ENCODE peak calls at places on chromosomes 3 and 15, in six cellular contexts. W is K562, K is spleen, M is H1, U is tibial artery, G is GM23248. H is an unnamed sample.

GRCh38 chr15:81939604-81940440 is 106.0 kb downstream of the MEX3B start:
- DNase-seq in W (peak; percentile 51), G (peak; percentile 20), M (peak; percentile 15), U (no peak), K (no peak), H (no peak)

GRCh38 chr3:166071-166470 is 30.5 kb upstream of the CHL1 start:
- DNase-seq in U (no peak), W (no peak), K (no peak), G (no peak), M (no peak), H (no peak)

GRCh38 chr3:50972029-50972428 is 297.3 kb downstream of the DOCK3 start:
- DNase-seq in W (no peak), G (no peak), K (no peak), M (no peak), U (no peak), H (no peak)

GRCh38 chr3:66350601-66351000 is 129.8 kb downstream of the SLC25A26 start:
- DNase-seq in U (no peak), G (peak; percentile 36), K (no peak), W (no peak), M (no peak), H (no peak)

GRCh38 chr15:90400759-90401314 is 12.8 kb downstream of the IQGAP1 start:
- DNase-seq in U (peak; percentile 83), G (peak; percentile 99), W (peak; percentile 72), M (no peak), K (no peak), H (peak; percentile 87)

GRCh38 chr15:58243083-58243482 is 104.9 kb downstream of the AQP9 start:
- DNase-seq in M (no peak), G (no peak), K (no peak), U (no peak), W (no peak), H (no peak)

GRCh38 chr3:72273615-72274014 is 488.7 kb upstream of the PROK2 start:
- DNase-seq in K (no peak), W (no peak), M (peak; percentile 27), G (peak; percentile 58), U (no peak), H (no peak)

GRCh38 chr15:31303434-31304073 is 23.1 kb upstream of the KLF13 start:
- DNase-seq in W (peak; percentile 72), M (no peak), U (peak; percentile 70), K (peak; percentile 77), G (peak; percentile 42), H (peak; percentile 72)

GRCh38 chr3:126512026-126512425 is 5.5 kb downstream of the UROC1 start:
- DNase-seq in M (no peak), G (no peak), K (peak; percentile 53), U (no peak), W (no peak), H (peak; percentile 21)

GRCh38 chr3:43190682-43191081 is 84.8 kb upstream of the POMGNT2 start:
- DNase-seq in K (no peak), U (no peak), M (no peak), W (no peak), G (peak; percentile 75), H (no peak)

GRCh38 chr15:86103825-86104224 is 24.2 kb downstream of the AGBL1 start:
- DNase-seq in W (no peak), G (no peak), U (no peak), M (no peak), K (peak; percentile 55), H (no peak)
- H3K4me1 ChIP-seq in W (no peaks in the 10 kb centered on the region), G (no peaks in the 10 kb centered on the region), U (no peaks in the 10 kb centered on the region), M (no peaks in the 10 kb centered on the region), K (no peaks in the 10 kb centered on the region), H (no peaks in the 10 kb centered on the region)

GRCh38 chr3:141367038-141367730 is 1.1 kb upstream of the ZBTB38 start:
- DNase-seq in M (no peak), W (no peak), K (no peak), G (peak; percentile 99), U (peak; percentile 70), H (peak; percentile 77)
- H3K4me1 ChIP-seq in M (peaks cover 10% of the 10 kb centered on the region), W (peaks cover 25% of the 10 kb centered on the region), K (peaks cover 17% of the 10 kb centered on the region), G (peaks cover 47% of the 10 kb centered on the region), U (peaks cover 60% of the 10 kb centered on the region), H (peaks cover 46% of the 10 kb centered on the region)

GRCh38 chr3:14414841-14415464 is 12.5 kb downstream of the SLC6A6 start:
- DNase-seq in G (peak; percentile 17), U (no peak), K (no peak), W (no peak), M (no peak), H (no peak)

GRCh38 chr3:14412831-14413380 is 10.5 kb downstream of the SLC6A6 start:
- DNase-seq in W (no peak), U (no peak), G (no peak), M (no peak), K (no peak), H (no peak)

GRCh38 chr3:14416453-14416852 is 14.0 kb downstream of the SLC6A6 start:
- DNase-seq in M (no peak), U (no peak), K (no peak), G (no peak), W (no peak), H (no peak)

GRCh38 chr3:14413381-14414071 is 11.1 kb downstream of the SLC6A6 start:
- DNase-seq in W (no peak), U (no peak), K (no peak), M (peak; percentile 61), G (peak; percentile 84), H (no peak)

GRCh38 chr3:14415501-14415900 is 13.1 kb downstream of the SLC6A6 start:
- DNase-seq in W (no peak), U (no peak), K (no peak), M (no peak), G (peak; percentile 62), H (no peak)
- H3K4me1 ChIP-seq in W (peaks cover 31% of the 10 kb centered on the region), U (peaks cover 21% of the 10 kb centered on the region), K (peaks cover 76% of the 10 kb centered on the region), M (peaks cover 33% of the 10 kb centered on the region), G (peaks cover 21% of the 10 kb centered on the region), H (peaks cover 11% of the 10 kb centered on the region)

GRCh38 chr3:58041826-58042324 is 33.7 kb downstream of the FLNB start:
- DNase-seq in W (no peak), M (no peak), K (no peak), U (no peak), G (peak; percentile 63), H (no peak)

GRCh38 chr3:58044656-58045055 is 36.4 kb downstream of the FLNB start:
- DNase-seq in W (no peak), G (peak; percentile 88), K (no peak), U (no peak), M (no peak), H (no peak)

GRCh38 chr3:58043933-58044332 is 35.7 kb downstream of the FLNB start:
- DNase-seq in W (no peak), M (no peak), K (no peak), G (peak; percentile 45), U (no peak), H (no peak)

GRCh38 chr3:58041182-58041825 is 33.1 kb downstream of the FLNB start:
- DNase-seq in W (no peak), U (no peak), K (no peak), G (no peak), M (peak; percentile 47), H (peak; percentile 65)

DNA sequence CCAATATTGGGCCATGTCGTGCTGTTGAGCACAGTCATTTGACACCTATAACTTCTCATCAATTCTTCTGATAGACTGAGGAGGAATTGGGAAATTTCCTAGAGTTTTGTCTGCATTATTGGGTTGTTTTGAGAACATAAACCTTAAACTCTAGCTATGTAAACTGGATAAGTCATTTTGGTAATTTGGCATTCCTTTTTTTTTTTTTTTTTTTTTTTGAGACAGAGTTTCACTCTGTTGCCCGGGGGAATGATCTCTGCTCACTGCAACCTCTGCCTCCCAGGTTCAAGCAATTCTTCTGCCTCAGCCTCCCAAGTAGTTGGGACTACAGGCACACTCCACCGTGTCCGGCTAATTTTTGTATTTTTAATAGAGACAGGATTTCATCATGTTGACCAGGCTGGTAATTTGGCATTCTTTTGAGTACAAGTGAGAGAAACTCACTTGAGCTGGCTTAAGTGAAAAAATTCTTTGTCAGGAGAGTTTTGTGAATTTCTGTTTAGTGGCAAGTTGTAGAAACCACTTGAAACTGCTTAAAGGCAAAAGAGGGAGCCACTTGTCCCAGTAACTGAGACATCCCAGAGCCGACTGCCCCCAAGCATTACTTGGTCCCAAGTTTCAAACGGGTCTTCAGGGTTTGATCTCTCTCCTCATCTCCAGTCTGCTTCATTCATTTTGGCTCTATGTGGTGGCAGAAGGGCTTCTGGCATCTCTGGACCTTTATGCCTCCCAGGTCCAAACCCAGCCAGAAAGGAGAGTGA is 34.9 kb downstream of the FLNB start:
- DNase-seq in G (no peak), K (no peak), M (no peak), U (no peak), W (no peak), H (no peak)
- H3K4me1 ChIP-seq in G (peaks cover 83% of the 10 kb centered on the region), K (peaks cover 56% of the 10 kb centered on the region), M (peaks cover 44% of the 10 kb centered on the region), U (peaks cover 96% of the 10 kb centered on the region), W (peaks cover 8% of the 10 kb centered on the region), H (peaks cover 92% of the 10 kb centered on the region)

DNA sequence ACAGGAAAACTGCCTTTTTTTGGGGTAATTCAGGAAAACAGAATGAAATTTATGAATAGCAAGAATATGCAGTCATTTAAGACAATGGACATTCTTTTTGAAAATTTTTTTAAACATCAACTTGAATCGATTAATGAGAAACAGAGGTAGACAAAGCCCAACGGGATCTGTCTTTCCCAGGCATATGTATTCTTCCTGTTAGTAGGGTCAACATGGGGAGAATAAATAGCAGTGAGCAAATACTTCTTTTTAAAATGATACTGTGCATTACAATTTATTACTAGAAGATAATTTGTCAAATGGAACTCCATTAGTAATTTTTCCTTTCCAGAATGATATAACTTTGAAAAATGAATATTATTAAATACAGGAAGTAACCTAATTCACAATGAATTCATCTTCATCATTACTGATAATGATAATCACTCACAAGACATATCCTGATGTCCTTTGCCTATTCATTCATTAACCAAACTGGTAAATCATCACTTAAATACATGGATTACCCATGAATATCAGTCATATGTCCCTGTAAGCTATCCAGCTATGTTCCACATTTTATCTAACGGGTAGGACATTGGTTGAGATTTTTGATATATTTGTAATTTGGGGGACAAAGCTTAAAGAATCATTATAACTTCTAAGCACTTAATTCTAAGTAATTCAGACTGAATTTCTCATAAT is 209.2 kb upstream of the CDIN1 start:
- DNase-seq in U (no peak), M (no peak), G (no peak), W (no peak), K (no peak), H (no peak)
- H3K4me1 ChIP-seq in U (no peaks in the 10 kb centered on the region), M (no peaks in the 10 kb centered on the region), G (peaks cover 36% of the 10 kb centered on the region), W (no peaks in the 10 kb centered on the region), K (no peaks in the 10 kb centered on the region), H (no peaks in the 10 kb centered on the region)

GRCh38 chr3:56763233-56763632 is 38.5 kb downstream of the ARHGEF3 start:
- DNase-seq in K (no peak), M (no peak), U (no peak), G (no peak), W (no peak), H (no peak)
- H3K4me1 ChIP-seq in K (peaks cover 21% of the 10 kb centered on the region), M (no peaks in the 10 kb centered on the region), U (no peaks in the 10 kb centered on the region), G (peaks cover 5% of the 10 kb centered on the region), W (no peaks in the 10 kb centered on the region), H (peaks cover 17% of the 10 kb centered on the region)

DNA sequence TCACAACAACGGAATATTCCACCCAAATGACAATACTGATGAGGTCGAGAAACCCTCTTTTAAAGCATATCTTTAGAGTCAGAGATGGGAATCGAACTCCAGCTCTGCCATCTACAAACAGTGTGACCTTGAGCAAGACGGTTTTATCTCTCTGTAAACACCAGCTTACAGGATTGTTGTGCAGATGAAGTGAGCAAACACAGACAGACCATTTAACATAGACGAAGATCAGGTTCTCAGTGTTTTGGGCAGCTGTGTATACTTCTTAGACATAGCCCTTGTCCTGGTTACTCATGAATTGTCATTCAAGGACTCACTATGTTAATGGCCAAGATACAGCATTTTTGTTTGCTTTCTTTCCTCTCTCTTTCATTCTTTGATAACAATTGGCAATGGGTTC is 249.9 kb upstream of the PDZRN3 start:
- DNase-seq in G (no peak), U (no peak), W (no peak), K (no peak), M (no peak), H (no peak)
- H3K4me1 ChIP-seq in G (no peaks in the 10 kb centered on the region), U (no peaks in the 10 kb centered on the region), W (no peaks in the 10 kb centered on the region), K (no peaks in the 10 kb centered on the region), M (peaks cover 2% of the 10 kb centered on the region), H (no peaks in the 10 kb centered on the region)